ENCODE peak calls at places on chromosomes 16 and 17, in four cellular contexts. V is K562, G is HepG2, U is GM12878. Y is an unnamed sample.

GRCh38 chr16:76650579-76650978 is 373.4 kb downstream of the CNTNAP4 start:
- DNase-seq in G (peak), U (no peak), V (no peak), Y (no peak)

GRCh38 chr17:56499799-56500388 is 93.6 kb upstream of the NOG start:
- DNase-seq in G (peak), U (no peak), V (peak), Y (peak)

GRCh38 chr16:70577256-70577698 is 53.7 kb downstream of the SF3B3 start:
- DNase-seq in V (no peak), G (no peak), U (no peak), Y (no peak)

GRCh38 chr17:58513391-58513912 is 986 bp downstream of the MTMR4 start:
- DNase-seq in U (no peak), G (no peak), V (no peak), Y (no peak)

GRCh38 chr17:72219136-72219823 is 98.5 kb downstream of the SOX9 start:
- DNase-seq in G (no peak), U (no peak), V (no peak), Y (peak)

GRCh38 chr17:79035686-79036085 is 11.7 kb downstream of the C1QTNF1 start:
- DNase-seq in V (peak), G (no peak), U (no peak), Y (no peak)

GRCh38 chr17:77872714-77873517 is 85.6 kb upstream of the TNRC6C start:
- DNase-seq in G (no peak), U (no peak), V (no peak), Y (no peak)

GRCh38 chr17:35051579-35052239 is 11.8 kb downstream of the RFFL start:
- DNase-seq in U (no peak), V (no peak), G (peak), Y (no peak)

GRCh38 chr17:2931426-2931825 is 132.0 kb downstream of the OR1D5 start:
- DNase-seq in G (peak), V (no peak), U (no peak), Y (peak)

GRCh38 chr16:56669005-56669839 is at the start of gene MT1H:
- DNase-seq in V (no peak), G (no peak), U (no peak), Y (peak)

GRCh38 chr17:47120521-47121095 is 68.5 kb downstream of the CDC27 start:
- DNase-seq in V (no peak), U (no peak), G (no peak), Y (no peak)

GRCh38 chr17:7132511-7133094 is 18.0 kb upstream of the ASGR2 start:
- DNase-seq in V (no peak), U (peak), G (peak), Y (peak)

GRCh38 chr17:68460096-68460495 is 2.8 kb upstream of the WIPI1 start:
- DNase-seq in G (no peak), V (no peak), U (no peak), Y (no peak)

GRCh38 chr16:67552476-67552875 is 9.8 kb upstream of the CTCF start:
- DNase-seq in G (no peak), U (no peak), V (no peak), Y (no peak)

GRCh38 chr16:35011-35775 is 18.2 kb downstream of the POLR3K start:
- DNase-seq in U (no peak), G (no peak), V (no peak), Y (peak)

GRCh38 chr17:34465756-34466155 is 102.7 kb upstream of the CCL1 start:
- DNase-seq in V (no peak), G (no peak), U (no peak), Y (no peak)

GRCh38 chr17:4948997-4949320 is 629 bp upstream of the PFN1 start:
- DNase-seq in U (no peak), V (peak), G (peak), Y (peak)

GRCh38 chr17:28744104-28744801 is 442 bp downstream of the TRAF4 start:
- DNase-seq in U (no peak), V (peak), G (peak), Y (peak)
- TF ChIP-seq POLR2AphosphoS5 in U (no peak), V (no peak), G (no peak), Y (peak)

GRCh38 chr17:39777534-39778365 is 40.0 kb downstream of the GRB7 start:
- DNase-seq in U (peak), V (no peak), G (no peak), Y (no peak)

GRCh38 chr17:39772987-39773664 is 35.4 kb downstream of the GRB7 start:
- DNase-seq in U (no peak), V (no peak), G (no peak), Y (no peak)

GRCh38 chr17:39774043-39774442 is 36.3 kb downstream of the GRB7 start:
- DNase-seq in V (no peak), G (no peak), U (no peak), Y (no peak)

GRCh38 chr17:39775075-39775474 is 37.3 kb downstream of the GRB7 start:
- DNase-seq in G (no peak), U (peak), V (no peak), Y (no peak)

DNA sequence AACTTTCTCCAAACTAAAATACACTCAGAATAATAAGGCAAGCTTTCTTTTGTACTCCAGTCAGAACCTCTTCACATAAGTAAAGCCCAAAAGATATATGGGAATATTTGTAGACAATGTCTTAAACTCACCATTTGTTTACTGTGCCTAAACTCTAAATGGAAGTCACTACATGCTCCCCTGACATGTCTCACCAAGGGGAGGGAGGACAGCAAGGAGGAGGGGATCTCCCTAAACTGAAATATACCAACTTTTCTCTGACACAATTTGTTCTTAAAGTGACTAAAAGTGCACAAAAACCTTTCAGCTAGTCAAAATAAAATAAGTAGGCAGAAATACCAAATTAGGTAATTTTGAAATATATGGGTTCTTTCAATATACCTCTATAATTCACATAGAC is 38.5 kb downstream of the GRB7 start:
- DNase-seq in V (no peak), G (no peak), U (no peak), Y (no peak)
- TF ChIP-seq JUNB in V (no peak), G (no peak), U (peak), Y (no peak)

DNA sequence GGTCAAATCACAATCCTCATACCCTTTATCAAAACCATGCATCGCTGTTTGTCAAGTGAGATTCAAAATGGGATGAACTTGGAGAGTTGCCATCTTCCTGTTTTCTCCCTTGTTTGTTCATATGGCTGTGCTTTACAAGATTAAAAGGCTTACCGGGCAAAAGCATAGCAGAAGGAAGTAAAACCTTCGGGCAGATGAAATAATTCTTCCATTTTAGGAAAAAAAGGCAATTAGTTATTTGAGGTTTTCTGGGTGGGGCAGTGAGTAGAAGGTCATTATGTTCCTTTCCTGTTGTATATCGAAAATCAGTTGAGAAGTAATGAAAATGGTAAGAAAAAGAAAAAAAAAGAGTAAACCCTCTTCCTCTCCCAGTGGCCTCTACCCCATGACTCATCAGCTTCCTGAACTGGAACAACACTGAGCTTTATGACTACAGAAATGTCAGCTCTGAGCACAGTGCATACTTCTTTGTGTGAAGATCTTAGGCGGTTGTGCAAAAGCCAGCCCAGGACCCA is 369.2 kb downstream of the CDH13 start:
- DNase-seq in V (no peak), U (no peak), G (no peak), Y (no peak)
- H3K27ac ChIP-seq in V (no peak), U (no peak), G (no peak), Y (no peak)

GRCh38 chr16:81618661-81619060 is 160.4 kb upstream of the PLCG2 start:
- DNase-seq in G (no peak), U (no peak), V (no peak), Y (no peak)
- TF ChIP-seq POLR2AphosphoS5 in G (no peak), U (no peak), V (no peak), Y (no peak)

GRCh38 chr17:37392024-37392590 is 14.5 kb downstream of the ACACA start:
- DNase-seq in V (no peak), U (no peak), G (no peak), Y (no peak)
- TF ChIP-seq JUNB in V (no peak), U (peak), G (no peak), Y (no peak)

GRCh38 chr16:12295395-12295794 is 318.9 kb downstream of the SNX29 start:
- DNase-seq in V (no peak), U (no peak), G (no peak), Y (no peak)
- H3K27ac ChIP-seq in V (no peak), U (peak), G (no peak), Y (no peak)

GRCh38 chr16:84810518-84811273 is 9.1 kb upstream of the CRISPLD2 start:
- DNase-seq in G (no peak), U (peak), V (no peak), Y (no peak)

GRCh38 chr16:84807776-84808175 is 12.0 kb upstream of the CRISPLD2 start:
- DNase-seq in G (no peak), V (no peak), U (no peak), Y (no peak)

GRCh38 chr16:84813141-84813933 is 6.4 kb upstream of the CRISPLD2 start:
- DNase-seq in G (no peak), U (no peak), V (peak), Y (no peak)

GRCh38 chr16:84808812-84809211 is 11.0 kb upstream of the CRISPLD2 start:
- DNase-seq in G (no peak), V (peak), U (no peak), Y (no peak)

GRCh38 chr16:84811529-84811928 is 8.3 kb upstream of the CRISPLD2 start:
- DNase-seq in V (no peak), U (no peak), G (no peak), Y (no peak)
- TF ChIP-seq POLR2AphosphoS5 in V (no peak), U (no peak), G (no peak), Y (no peak)

Y was measured in GM23338.